ENCODE peak calls at places on chromosomes 1 and 21, in four cellular contexts. One of them, this sample, is unnamed.

GRCh38 chr1:24385160-24385939 is 28.2 kb downstream of the STPG1 start:
- DNase-seq in GM12865: peak
- DNase-seq in progenitor cell of endocrine pancreas: no peak
- DNase-seq in NCI-H460: no peak
- DNase-seq in this sample: no peak

GRCh38 chr21:34187935-34188334 is 114.6 kb downstream of the MRPS6 start:
- DNase-seq in GM12865: no peak
- DNase-seq in progenitor cell of endocrine pancreas: no peak
- DNase-seq in NCI-H460: no peak
- DNase-seq in this sample: no peak

GRCh38 chr1:77416692-77417450 is 135.1 kb downstream of the AK5 start:
- DNase-seq in GM12865: no peak
- DNase-seq in progenitor cell of endocrine pancreas: no peak
- DNase-seq in NCI-H460: peak
- DNase-seq in this sample: no peak

GRCh38 chr1:33736496-33736895 is 127.4 kb upstream of the HMGB4 start:
- DNase-seq in GM12865: no peak
- DNase-seq in progenitor cell of endocrine pancreas: no peak
- DNase-seq in NCI-H460: no peak
- DNase-seq in this sample: no peak

GRCh38 chr1:87826639-87827345 is 498.1 kb downstream of the LMO4 start:
- DNase-seq in GM12865: peak
- DNase-seq in progenitor cell of endocrine pancreas: no peak
- DNase-seq in NCI-H460: no peak
- DNase-seq in this sample: no peak

GRCh38 chr1:235974616-235975015 is 90.3 kb downstream of the NID1 start:
- DNase-seq in GM12865: no peak
- DNase-seq in progenitor cell of endocrine pancreas: no peak
- DNase-seq in NCI-H460: no peak
- DNase-seq in this sample: no peak

GRCh38 chr1:164296172-164296571 is 262.8 kb upstream of the PBX1 start:
- DNase-seq in GM12865: peak
- DNase-seq in progenitor cell of endocrine pancreas: no peak
- DNase-seq in NCI-H460: no peak
- DNase-seq in this sample: no peak

GRCh38 chr1:233113009-233113712 is 162.8 kb downstream of the NTPCR start:
- DNase-seq in GM12865: peak
- DNase-seq in progenitor cell of endocrine pancreas: no peak
- DNase-seq in NCI-H460: peak
- DNase-seq in this sample: peak

GRCh38 chr1:4323309-4323708 is 331.1 kb upstream of the AJAP1 start:
- DNase-seq in GM12865: no peak
- DNase-seq in progenitor cell of endocrine pancreas: no peak
- DNase-seq in NCI-H460: no peak
- DNase-seq in this sample: no peak

GRCh38 chr1:78651247-78651646 is 1.6 kb downstream of the IFI44 start:
- DNase-seq in GM12865: no peak
- DNase-seq in progenitor cell of endocrine pancreas: no peak
- DNase-seq in NCI-H460: peak
- DNase-seq in this sample: no peak

GRCh38 chr1:18765725-18766124 is 93.7 kb downstream of the TAS1R2 start:
- DNase-seq in GM12865: no peak
- DNase-seq in progenitor cell of endocrine pancreas: no peak
- DNase-seq in NCI-H460: no peak
- DNase-seq in this sample: no peak

GRCh38 chr1:22140681-22141080 is 2.2 kb downstream of the WNT4 start:
- DNase-seq in GM12865: no peak
- DNase-seq in progenitor cell of endocrine pancreas: no peak
- DNase-seq in NCI-H460: no peak
- DNase-seq in this sample: no peak

GRCh38 chr1:244439391-244440032 is 12.2 kb downstream of the ADSS2 start:
- DNase-seq in GM12865: no peak
- DNase-seq in progenitor cell of endocrine pancreas: no peak
- DNase-seq in NCI-H460: no peak
- DNase-seq in this sample: no peak

GRCh38 chr1:7378346-7379130 is 392.6 kb upstream of the VAMP3 start:
- DNase-seq in GM12865: no peak
- DNase-seq in progenitor cell of endocrine pancreas: no peak
- DNase-seq in NCI-H460: no peak
- DNase-seq in this sample: no peak

GRCh38 chr1:180672505-180672904 is 40.7 kb downstream of the XPR1 start:
- DNase-seq in GM12865: no peak
- DNase-seq in progenitor cell of endocrine pancreas: no peak
- DNase-seq in NCI-H460: no peak
- DNase-seq in this sample: no peak

GRCh38 chr1:219177363-219177762 is 3.7 kb downstream of the LYPLAL1 start:
- DNase-seq in GM12865: peak
- DNase-seq in progenitor cell of endocrine pancreas: no peak
- DNase-seq in NCI-H460: no peak
- DNase-seq in this sample: no peak

GRCh38 chr1:1426496-1426960 is 5.5 kb upstream of the ANKRD65 start:
- DNase-seq in GM12865: no peak
- DNase-seq in progenitor cell of endocrine pancreas: no peak
- DNase-seq in NCI-H460: no peak
- DNase-seq in this sample: no peak

GRCh38 chr1:145956776-145957442 is 908 bp downstream of the LIX1L start:
- DNase-seq in GM12865: peak
- DNase-seq in progenitor cell of endocrine pancreas: no peak
- DNase-seq in NCI-H460: no peak
- DNase-seq in this sample: no peak

GRCh38 chr1:173478099-173478555 is 992 bp downstream of the PRDX6 start:
- DNase-seq in GM12865: no peak
- DNase-seq in progenitor cell of endocrine pancreas: no peak
- DNase-seq in NCI-H460: peak
- DNase-seq in this sample: no peak

GRCh38 chr1:115641762-115642167 is at the start of gene VANGL1:
- DNase-seq in GM12865: peak
- DNase-seq in progenitor cell of endocrine pancreas: peak
- DNase-seq in NCI-H460: peak
- DNase-seq in this sample: no peak

GRCh38 chr1:246795094-246795671 is 71.0 kb downstream of the SCCPDH start:
- DNase-seq in GM12865: no peak
- DNase-seq in progenitor cell of endocrine pancreas: no peak
- DNase-seq in NCI-H460: no peak
- DNase-seq in this sample: no peak

GRCh38 chr1:154770897-154771594 is 99.0 kb downstream of the KCNN3 start:
- DNase-seq in GM12865: no peak
- DNase-seq in progenitor cell of endocrine pancreas: no peak
- DNase-seq in NCI-H460: no peak
- DNase-seq in this sample: no peak

GRCh38 chr1:117857434-117857833 is 72.0 kb downstream of the GDAP2 start:
- DNase-seq in GM12865: no peak
- DNase-seq in progenitor cell of endocrine pancreas: no peak
- DNase-seq in NCI-H460: peak
- DNase-seq in this sample: no peak

GRCh38 chr1:42552636-42553035 is 89.5 kb downstream of the CCDC30 start:
- DNase-seq in GM12865: no peak
- DNase-seq in progenitor cell of endocrine pancreas: no peak
- DNase-seq in NCI-H460: no peak
- DNase-seq in this sample: no peak

GRCh38 chr1:183812686-183813569 is 8.0 kb downstream of the RGL1 start:
- DNase-seq in GM12865: no peak
- DNase-seq in progenitor cell of endocrine pancreas: no peak
- DNase-seq in NCI-H460: no peak
- DNase-seq in this sample: no peak

GRCh38 chr1:43861337-43861736 is 72.3 kb upstream of the ARTN start:
- DNase-seq in GM12865: no peak
- DNase-seq in progenitor cell of endocrine pancreas: no peak
- DNase-seq in NCI-H460: no peak
- DNase-seq in this sample: no peak

GRCh38 chr1:92736395-92736794 is 48.5 kb downstream of the EVI5 start:
- DNase-seq in GM12865: peak
- DNase-seq in progenitor cell of endocrine pancreas: no peak
- DNase-seq in NCI-H460: no peak
- DNase-seq in this sample: no peak

GRCh38 chr21:25506887-25507286 is 100.4 kb downstream of the MRPL39 start:
- DNase-seq in GM12865: no peak
- DNase-seq in progenitor cell of endocrine pancreas: no peak
- DNase-seq in NCI-H460: peak
- DNase-seq in this sample: peak

GRCh38 chr1:238370600-238370999 is 479.9 kb upstream of the ZP4 start:
- DNase-seq in GM12865: no peak
- DNase-seq in progenitor cell of endocrine pancreas: no peak
- DNase-seq in NCI-H460: no peak
- DNase-seq in this sample: no peak

GRCh38 chr1:7842517-7842916 is 10.3 kb downstream of the UTS2 start:
- DNase-seq in GM12865: peak
- DNase-seq in progenitor cell of endocrine pancreas: no peak
- DNase-seq in NCI-H460: no peak
- DNase-seq in this sample: no peak

GRCh38 chr1:114025609-114026401 is 46.5 kb downstream of the OLFML3 start:
- DNase-seq in GM12865: no peak
- DNase-seq in progenitor cell of endocrine pancreas: no peak
- DNase-seq in NCI-H460: no peak
- DNase-seq in this sample: no peak

GRCh38 chr1:98839840-98840239 is 164.8 kb downstream of the PLPPR5 start:
- DNase-seq in GM12865: no peak
- DNase-seq in progenitor cell of endocrine pancreas: no peak
- DNase-seq in NCI-H460: no peak
- DNase-seq in this sample: no peak

GRCh38 chr21:37032877-37033471 is 26.5 kb downstream of the RIPPLY3 start:
- DNase-seq in GM12865: no peak
- DNase-seq in progenitor cell of endocrine pancreas: no peak
- DNase-seq in NCI-H460: peak
- DNase-seq in this sample: peak

GRCh38 chr21:31656199-31657095 is 3.0 kb upstream of the SOD1 start:
- DNase-seq in GM12865: peak
- DNase-seq in progenitor cell of endocrine pancreas: no peak
- DNase-seq in NCI-H460: no peak
- DNase-seq in this sample: no peak

GRCh38 chr1:56429288-56429687 is 150.1 kb downstream of the PLPP3 start:
- DNase-seq in GM12865: no peak
- DNase-seq in progenitor cell of endocrine pancreas: no peak
- DNase-seq in NCI-H460: no peak
- DNase-seq in this sample: no peak

GRCh38 chr1:41361495-41362356 is 492 bp downstream of the FOXO6 start:
- DNase-seq in GM12865: peak
- DNase-seq in progenitor cell of endocrine pancreas: no peak
- DNase-seq in NCI-H460: no peak
- DNase-seq in this sample: no peak

GRCh38 chr1:196278816-196279215 is 329.4 kb downstream of the KCNT2 start:
- DNase-seq in GM12865: no peak
- DNase-seq in progenitor cell of endocrine pancreas: no peak
- DNase-seq in NCI-H460: no peak
- DNase-seq in this sample: no peak